ENCODE peak calls at places on chromosomes 5 and 9, in six cellular contexts. I is SK-N-SH, B is left ventricle myocardium inferior, D is stomach, R is colonic mucosa, T is heart right ventricle. M is an unnamed sample. For H3K27me3, the result is how much of the 10 kb centered on the place peaks cover.

GRCh38 chr9:129884220-129885017 is 49.2 kb downstream of the USP20 start:
- DNase-seq in I (peak), B (peak), D (peak), R (peak), T (peak), M (peak)

GRCh38 chr5:32767948-32768427 is 56.9 kb downstream of the NPR3 start:
- DNase-seq in I (no peak), B (no peak), D (no peak), R (no peak), T (no peak), M (no peak)

GRCh38 chr5:154677921-154678320 is 77.3 kb upstream of the LARP1 start:
- DNase-seq in I (no peak), B (no peak), D (no peak), R (no peak), T (no peak), M (no peak)

GRCh38 chr9:121485618-121486531 is 13.8 kb downstream of the GGTA1 start:
- DNase-seq in I (no peak), B (no peak), D (no peak), R (no peak), T (no peak), M (no peak)

GRCh38 chr5:138354926-138355378 is 2.5 kb downstream of the KDM3B start:
- DNase-seq in I (peak), B (no peak), D (no peak), R (no peak), T (no peak), M (peak)

GRCh38 chr5:39189297-39189955 is 29.9 kb downstream of the FYB1 start:
- DNase-seq in I (no peak), B (no peak), D (no peak), R (no peak), T (no peak), M (no peak)

GRCh38 chr5:148973455-148973854 is 89.4 kb downstream of the SH3TC2 start:
- DNase-seq in I (no peak), B (no peak), D (no peak), R (no peak), T (no peak), M (no peak)

GRCh38 chr5:81105261-81105877 is 127.8 kb upstream of the CKMT2 start:
- DNase-seq in I (no peak), B (no peak), D (no peak), R (no peak), T (no peak), M (no peak)

GRCh38 chr5:77003246-77003645 is 27.0 kb upstream of the AGGF1 start:
- DNase-seq in I (no peak), B (no peak), D (no peak), R (no peak), T (no peak), M (no peak)

DNA sequence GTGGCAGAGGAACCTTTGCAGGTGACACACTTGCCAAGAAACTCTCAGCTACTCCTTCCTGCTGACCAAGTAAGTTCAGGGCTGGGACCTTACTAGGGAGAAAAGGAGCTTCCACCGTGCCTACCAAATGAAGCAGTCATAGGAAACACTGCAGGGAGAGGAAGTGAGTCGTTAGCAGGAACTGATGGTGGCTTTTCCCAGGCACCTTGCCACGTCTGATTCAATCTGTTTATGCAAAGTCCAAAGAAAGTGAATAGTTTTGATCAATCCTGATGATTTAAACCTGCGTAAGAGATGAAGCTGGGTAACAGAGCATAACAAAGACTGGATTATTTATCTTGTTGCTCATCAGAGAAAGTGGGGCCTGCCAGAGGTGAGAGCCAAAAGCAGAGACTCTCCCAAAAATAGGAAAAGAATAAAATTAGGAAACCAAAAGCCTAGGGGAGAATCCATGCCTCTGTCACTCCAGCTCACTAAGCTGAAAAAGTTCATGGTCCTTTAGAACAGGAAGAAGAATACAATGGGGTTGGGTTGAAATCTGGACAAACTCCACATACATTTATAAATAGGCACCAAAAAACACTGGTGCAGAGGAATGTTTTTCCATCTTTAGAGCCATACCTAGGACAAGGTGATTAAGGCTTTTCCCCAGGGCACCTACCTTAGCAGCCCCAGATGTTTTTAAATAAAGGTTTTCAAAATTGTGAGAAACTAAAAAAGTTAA is 9.3 kb upstream of the PFDN1 start:
- DNase-seq in I (no peak), B (no peak), D (peak), R (no peak), T (no peak), M (no peak)
- H3K27ac ChIP-seq in I (peak), B (peak), D (peak), R (peak), T (peak), M (no peak)

DNA sequence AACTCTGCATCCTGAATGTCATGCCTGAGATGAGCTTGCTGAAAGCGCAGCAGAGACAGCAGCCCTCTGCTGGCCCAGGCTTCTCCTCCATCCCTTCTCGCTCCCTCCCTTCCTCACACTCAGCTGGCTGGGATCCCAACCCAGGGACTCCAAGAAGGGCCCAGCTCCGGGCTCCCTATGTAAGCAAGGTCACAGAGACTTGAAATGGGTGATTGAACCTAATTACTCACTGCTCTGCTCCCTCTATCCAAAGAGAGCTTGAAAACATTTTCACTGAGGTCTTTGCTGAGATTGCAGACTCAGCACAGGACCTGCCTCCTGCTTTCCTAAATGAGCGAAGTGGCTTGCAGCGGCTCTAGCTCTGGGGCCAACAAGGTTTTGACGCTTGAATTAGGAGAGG is 42.8 kb downstream of the RAPGEF1 start:
- DNase-seq in I (no peak), B (peak), D (peak), R (no peak), T (peak), M (no peak)
- TF ChIP-seq CTCF in I (peak), B (peak), D (no peak), R (no peak), T (peak), M (no peak)

DNA sequence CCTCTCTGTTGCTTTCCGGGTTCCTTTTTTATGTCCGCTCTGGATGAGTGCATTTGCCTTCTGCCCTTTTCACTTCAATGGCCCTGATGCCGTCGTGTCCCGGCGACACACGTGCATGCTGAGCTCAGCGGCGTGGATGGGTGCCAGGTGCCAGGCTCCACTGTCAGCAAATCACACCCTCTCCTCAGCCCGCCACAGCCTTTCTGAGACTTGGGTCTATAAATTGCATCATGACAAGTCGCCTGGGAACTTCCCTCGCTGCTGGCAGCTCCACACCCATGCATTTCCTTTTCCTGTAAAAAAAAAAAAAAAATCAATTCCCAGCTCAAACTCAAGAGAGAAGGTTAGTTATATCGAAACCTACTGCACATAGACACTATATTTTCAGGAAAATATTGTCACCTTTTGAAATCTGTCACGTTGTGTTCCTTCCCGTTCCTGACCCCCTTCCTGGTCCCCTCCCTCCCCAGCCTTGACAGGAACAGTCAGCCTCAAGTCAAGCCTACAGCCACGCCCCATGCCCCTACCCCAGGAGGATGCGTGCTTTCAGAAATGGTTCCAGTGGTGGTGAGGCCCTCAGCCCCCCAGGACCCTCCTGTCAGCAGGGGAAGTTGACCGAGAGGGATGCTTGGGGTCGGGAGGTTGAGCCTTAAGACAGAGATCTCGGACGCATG is 110.3 kb upstream of the PTCH1 start:
- DNase-seq in I (no peak), B (peak), D (no peak), R (peak), T (peak), M (no peak)
- H3K27me3 ChIP-seq in I (under half), B (under half), D (under half), R (under half), T (under half), M (under half)

GRCh38 chr9:125649826-125650225 is 57.2 kb downstream of the MAPKAP1 start:
- DNase-seq in I (no peak), B (no peak), D (no peak), R (no peak), T (no peak), M (no peak)
- H3K27ac ChIP-seq in I (peak), B (no peak), D (peak), R (peak), T (no peak), M (no peak)

GRCh38 chr9:101460965-101461364 is 25.4 kb upstream of the ALDOB start:
- DNase-seq in I (no peak), B (no peak), D (no peak), R (no peak), T (no peak), M (no peak)

GRCh38 chr9:101455656-101456235 is 20.2 kb upstream of the ALDOB start:
- DNase-seq in I (no peak), B (no peak), D (no peak), R (no peak), T (no peak), M (no peak)

GRCh38 chr9:101453776-101454570 is 18.4 kb upstream of the ALDOB start:
- DNase-seq in I (no peak), B (no peak), D (no peak), R (no peak), T (no peak), M (no peak)

GRCh38 chr9:101458955-101459631 is 23.5 kb upstream of the ALDOB start:
- DNase-seq in I (peak), B (no peak), D (no peak), R (peak), T (no peak), M (no peak)

DNA sequence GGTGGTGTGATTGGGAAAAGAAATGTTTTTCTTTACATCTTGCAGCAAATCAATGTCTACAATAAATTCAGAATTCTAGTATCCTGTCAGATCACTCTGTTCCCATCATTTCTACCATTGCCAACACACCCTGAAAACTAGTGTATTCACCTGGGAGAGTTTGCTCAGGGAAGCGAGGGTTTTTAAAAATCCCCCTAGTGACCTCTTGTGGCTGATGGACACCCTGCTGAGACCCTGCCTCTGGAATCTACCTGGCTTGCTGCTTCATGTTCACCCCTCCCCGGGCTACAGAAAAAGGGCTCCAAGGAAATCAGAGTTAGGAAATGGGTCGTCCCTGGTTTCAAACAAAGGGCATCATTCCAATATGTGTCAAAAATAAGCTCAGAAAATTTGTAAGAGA is 21.4 kb upstream of the ALDOB start:
- DNase-seq in I (no peak), B (no peak), D (no peak), R (no peak), T (no peak), M (no peak)
- TF ChIP-seq CTCF in I (no peak), B (peak), D (no peak), R (no peak), T (peak), M (no peak)

DNA sequence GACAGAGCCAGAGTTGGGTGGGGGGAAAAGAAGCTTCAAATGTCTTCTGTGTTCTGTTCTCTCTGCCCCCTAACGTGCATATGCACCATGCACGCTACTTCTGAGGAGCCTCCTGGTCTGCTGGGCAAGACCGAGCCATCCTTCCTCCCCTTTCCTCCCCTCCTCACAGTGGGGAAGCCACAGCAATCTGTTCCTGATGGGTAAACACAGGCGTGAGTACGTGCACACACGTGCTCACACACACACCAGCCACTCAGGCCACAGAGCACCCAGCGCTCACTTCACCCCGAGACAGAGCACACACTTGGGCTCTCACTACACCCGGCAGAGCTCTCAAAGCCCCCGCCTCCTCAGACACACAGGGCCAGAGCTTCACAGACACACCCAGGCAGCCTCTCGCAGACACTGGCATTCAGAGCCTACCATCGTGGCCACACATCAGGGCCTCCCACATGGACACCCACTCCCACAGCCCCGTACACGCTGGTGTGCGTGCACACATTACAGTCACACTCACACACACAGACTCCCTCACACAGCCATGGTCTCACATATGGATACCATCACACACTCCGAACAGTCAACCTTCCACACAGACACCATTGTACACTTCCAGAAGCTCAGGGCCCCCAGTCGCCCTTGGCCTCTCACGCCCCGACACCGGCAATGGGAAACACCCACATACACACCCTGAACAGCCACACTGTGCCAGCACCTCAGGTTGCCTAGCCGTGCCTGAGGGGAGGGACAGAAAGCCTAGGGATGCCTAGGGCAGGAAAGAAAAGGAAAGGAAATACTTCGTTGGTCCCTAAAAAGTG is 13.5 kb downstream of the CNTFR start:
- DNase-seq in I (no peak), B (no peak), D (no peak), R (peak), T (no peak), M (no peak)
- H3K27me3 ChIP-seq in I (under half), B (half or more), D (under half), R (under half), T (under half), M (half or more)

DNA sequence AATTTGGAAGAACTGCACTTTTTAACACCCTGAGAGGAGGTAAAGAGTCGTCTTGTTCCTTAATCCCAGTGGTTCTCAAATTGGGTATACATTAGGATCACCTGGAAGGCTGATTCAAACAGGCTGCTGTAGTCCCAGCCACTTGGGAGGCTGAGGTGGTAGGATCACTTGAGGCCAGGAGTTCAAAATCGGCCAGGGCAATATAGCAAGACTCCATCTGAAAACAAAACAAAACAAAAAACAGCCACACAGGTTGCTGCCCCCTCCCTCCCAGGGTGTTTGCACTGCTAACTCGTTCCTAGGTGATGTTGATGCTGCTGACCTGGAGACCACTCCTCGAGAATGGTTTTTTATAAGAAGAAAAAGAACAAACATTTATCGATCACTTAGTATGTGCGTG is 1.5 kb upstream of the TBC1D9B start:
- DNase-seq in I (no peak), B (no peak), D (no peak), R (no peak), T (no peak), M (no peak)
- H3K27ac ChIP-seq in I (no peak), B (no peak), D (no peak), R (no peak), T (no peak), M (no peak)

GRCh38 chr9:89564257-89564878 is 40.4 kb upstream of the GADD45G start:
- DNase-seq in I (peak), B (no peak), D (no peak), R (no peak), T (no peak), M (no peak)
- TF ChIP-seq CTCF in I (no peak), B (no peak), D (no peak), R (no peak), T (peak), M (no peak)

GRCh38 chr9:135126480-135127187 is 39.2 kb downstream of the OLFM1 start:
- DNase-seq in I (no peak), B (no peak), D (no peak), R (no peak), T (no peak), M (no peak)
- H3K27me3 ChIP-seq in I (under half), B (half or more), D (under half), R (under half), T (under half), M (under half)

DNA sequence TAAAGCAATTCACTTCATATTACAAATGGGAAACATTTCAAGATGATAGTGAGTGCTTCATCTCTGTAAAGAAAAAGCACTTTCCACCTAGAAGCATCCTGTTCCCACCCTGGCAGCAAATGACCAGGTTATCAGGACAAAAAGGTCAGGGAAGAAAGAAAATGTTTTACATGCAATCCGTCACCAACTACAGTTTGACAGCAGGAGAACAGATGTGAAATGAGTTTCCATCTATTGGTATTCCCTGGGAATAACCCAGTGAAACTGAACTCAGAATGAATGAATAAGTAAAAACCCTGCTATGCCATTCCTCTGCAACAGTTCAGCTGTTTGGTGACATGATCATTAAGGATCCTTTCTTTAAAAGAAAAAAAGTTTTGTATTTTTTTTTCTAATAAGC is 67.6 kb downstream of the HTR1A start:
- DNase-seq in I (no peak), B (no peak), D (no peak), R (no peak), T (no peak), M (no peak)
- H3K27ac ChIP-seq in I (no peak), B (no peak), D (no peak), R (no peak), T (no peak), M (no peak)

M was measured in CD4-positive, alpha-beta T cell.